ENCODE peak calls at places on chromosomes 13 and 19, in eight cellular contexts. Z, J, F, H, T, N, D and O are unnamed samples.

GRCh38 chr19:9531933-9532332 is 6.5 kb downstream of the ZNF426 start:
- DNase-seq in Z (no peak), N (no peak), J (no peak), H (no peak), D (no peak), F (no peak), T (peak), O (no peak)

GRCh38 chr19:38434549-38435051 is 1.1 kb downstream of the RYR1 start:
- DNase-seq in T (no peak), Z (no peak), F (no peak), J (peak), N (peak), H (no peak), D (no peak), O (no peak)

GRCh38 chr19:51121257-51121656 is 3.4 kb upstream of the SIGLEC9 start:
- DNase-seq in H (no peak), N (peak), T (no peak), Z (no peak), J (no peak), F (no peak), D (no peak), O (no peak)

GRCh38 chr13:113645329-113645728 is 12.7 kb downstream of the ATP4B start:
- DNase-seq in J (no peak), Z (no peak), T (no peak), N (no peak), D (no peak), F (no peak), H (no peak), O (no peak)

GRCh38 chr13:51814825-51815650 is 11.1 kb upstream of the DHRS12 start:
- DNase-seq in N (peak), F (no peak), T (peak), D (peak), J (peak), Z (peak), H (peak), O (peak)

GRCh38 chr13:52359534-52359933 is 46.4 kb downstream of the THSD1 start:
- DNase-seq in T (peak), J (no peak), D (no peak), Z (no peak), F (no peak), N (no peak), H (no peak), O (no peak)

GRCh38 chr19:43452517-43453045 is 12.8 kb downstream of the LYPD3 start:
- DNase-seq in J (no peak), D (no peak), F (no peak), N (no peak), Z (no peak), H (no peak), T (no peak), O (no peak)

GRCh38 chr13:48281556-48281955 is 22.0 kb upstream of the RB1 start:
- DNase-seq in T (peak), F (no peak), J (no peak), Z (no peak), H (no peak), D (no peak), N (no peak), O (no peak)

GRCh38 chr13:112475889-112476288 is 99.7 kb downstream of the SPACA7 start:
- DNase-seq in J (no peak), D (no peak), F (no peak), H (no peak), N (no peak), T (no peak), Z (no peak), O (no peak)

GRCh38 chr19:7294571-7295212 is 478 bp upstream of the INSR start:
- DNase-seq in Z (no peak), J (peak), N (peak), T (peak), H (no peak), D (no peak), F (peak), O (peak)

GRCh38 chr13:112067871-112068305 is 939 bp downstream of the SOX1 start:
- DNase-seq in D (peak), F (no peak), H (no peak), T (no peak), J (no peak), Z (no peak), N (no peak), O (peak)

GRCh38 chr13:45373116-45373606 is 32.2 kb upstream of the TPT1 start:
- DNase-seq in J (no peak), N (no peak), T (no peak), F (no peak), Z (no peak), D (no peak), H (no peak), O (no peak)

GRCh38 chr13:109330941-109331340 is 455.4 kb downstream of the IRS2 start:
- DNase-seq in N (no peak), Z (no peak), T (peak), F (no peak), D (no peak), H (no peak), J (no peak), O (no peak)

GRCh38 chr19:57934820-57935665 is at the start of gene ZNF418:
- DNase-seq in N (peak), Z (peak), D (no peak), F (peak), T (peak), H (peak), J (peak), O (no peak)

GRCh38 chr13:91955546-91956355 is 557.3 kb downstream of the GPC5 start:
- DNase-seq in H (no peak), N (no peak), F (no peak), T (no peak), D (no peak), J (no peak), Z (no peak), O (no peak)

GRCh38 chr13:42544246-42544915 is 29.6 kb upstream of the TNFSF11 start:
- DNase-seq in Z (no peak), F (no peak), J (no peak), H (no peak), N (no peak), D (no peak), T (peak), O (no peak)

GRCh38 chr13:46586766-46587509 is 34.0 kb downstream of the LRCH1 start:
- DNase-seq in J (no peak), N (no peak), F (no peak), Z (no peak), H (no peak), D (no peak), T (no peak), O (no peak)

GRCh38 chr19:4550018-4550417 is 9.5 kb downstream of the SEMA6B start:
- DNase-seq in N (no peak), J (no peak), Z (no peak), H (no peak), T (no peak), F (no peak), D (no peak), O (no peak)

GRCh38 chr13:113547248-113547971 is 37.1 kb upstream of the TFDP1 start:
- DNase-seq in D (no peak), N (no peak), T (peak), H (no peak), Z (no peak), F (no peak), J (no peak), O (no peak)

GRCh38 chr13:37777676-37778075 is 91.9 kb downstream of the TRPC4 start:
- DNase-seq in F (no peak), T (no peak), Z (no peak), J (no peak), H (no peak), D (no peak), N (no peak), O (no peak)

GRCh38 chr13:19634129-19634740 is 776 bp downstream of the MPHOSPH8 start:
- DNase-seq in F (no peak), D (peak), N (no peak), Z (no peak), H (no peak), J (peak), T (peak), O (no peak)

GRCh38 chr13:90055121-90055520 is 1292.4 kb upstream of the MIR17HG start:
- DNase-seq in Z (no peak), H (no peak), F (no peak), N (no peak), D (no peak), J (no peak), T (peak), O (no peak)

GRCh38 chr19:15381429-15381828 is 1.8 kb upstream of the AKAP8 start:
- DNase-seq in D (no peak), H (no peak), N (no peak), F (no peak), T (no peak), Z (no peak), J (no peak), O (no peak)

GRCh38 chr13:95698047-95698749 is 21.3 kb downstream of the DNAJC3 start:
- DNase-seq in N (no peak), H (no peak), F (no peak), D (no peak), Z (no peak), J (no peak), T (peak), O (no peak)

GRCh38 chr19:6802336-6803035 is 30.0 kb downstream of the VAV1 start:
- DNase-seq in F (no peak), N (peak), H (peak), T (no peak), D (no peak), J (no peak), Z (peak), O (no peak)